ENCODE peak calls at places on chromosomes 12 and 14, in seven cellular contexts. One of them, this sample, is unnamed.

GRCh38 chr12:104478396-104479140 is 21.8 kb downstream of the CHST11 start:
- DNase-seq in H9: no peak
- DNase-seq in H1: no peak
- DNase-seq in mesendoderm: no peak
- DNase-seq in neuronal stem cell: no peak
- DNase-seq in IMR-90: no peak
- DNase-seq in mesenchymal stem cell: peak
- DNase-seq in this sample: no peak

GRCh38 chr14:93715279-93715927 is 72.9 kb downstream of the PRIMA1 start:
- DNase-seq in H1: peak
- DNase-seq in IMR-90: no peak
- DNase-seq in neuronal stem cell: no peak
- DNase-seq in mesenchymal stem cell: no peak
- DNase-seq in H9: no peak
- DNase-seq in mesendoderm: no peak
- DNase-seq in this sample: no peak

GRCh38 chr14:35385042-35385839 is 19.3 kb downstream of the NFKBIA start:
- DNase-seq in mesenchymal stem cell: peak
- DNase-seq in IMR-90: peak
- DNase-seq in mesendoderm: no peak
- DNase-seq in H1: no peak
- DNase-seq in neuronal stem cell: no peak
- DNase-seq in H9: no peak
- DNase-seq in this sample: no peak

GRCh38 chr12:53624956-53625355 is 1.2 kb downstream of the ATF7 start:
- DNase-seq in neuronal stem cell: no peak
- DNase-seq in H1: no peak
- DNase-seq in H9: no peak
- DNase-seq in mesendoderm: no peak
- DNase-seq in mesenchymal stem cell: peak
- DNase-seq in IMR-90: no peak
- DNase-seq in this sample: no peak

GRCh38 chr12:2959508-2960431 is 573 bp downstream of the TEAD4 start:
- DNase-seq in H9: peak
- DNase-seq in H1: peak
- DNase-seq in mesenchymal stem cell: peak
- DNase-seq in mesendoderm: peak
- DNase-seq in neuronal stem cell: peak
- DNase-seq in IMR-90: peak
- DNase-seq in this sample: no peak

GRCh38 chr12:89949457-89950195 is 241.0 kb upstream of the ATP2B1 start:
- DNase-seq in mesenchymal stem cell: peak
- DNase-seq in H9: no peak
- DNase-seq in IMR-90: peak
- DNase-seq in H1: no peak
- DNase-seq in neuronal stem cell: no peak
- DNase-seq in mesendoderm: peak
- DNase-seq in this sample: peak

GRCh38 chr14:74141703-74142102 is 56.9 kb downstream of the LIN52 start:
- DNase-seq in neuronal stem cell: no peak
- DNase-seq in mesendoderm: no peak
- DNase-seq in H9: no peak
- DNase-seq in H1: no peak
- DNase-seq in IMR-90: no peak
- DNase-seq in mesenchymal stem cell: peak
- DNase-seq in this sample: no peak

GRCh38 chr12:17975763-17976162 is 114.2 kb downstream of the RERGL start:
- DNase-seq in neuronal stem cell: no peak
- DNase-seq in H9: no peak
- DNase-seq in mesenchymal stem cell: no peak
- DNase-seq in mesendoderm: no peak
- DNase-seq in IMR-90: no peak
- DNase-seq in H1: no peak
- DNase-seq in this sample: no peak

GRCh38 chr12:131327521-131328488 is 374.1 kb downstream of the ADGRD1 start:
- DNase-seq in neuronal stem cell: no peak
- DNase-seq in H9: peak
- DNase-seq in IMR-90: no peak
- DNase-seq in mesenchymal stem cell: no peak
- DNase-seq in mesendoderm: peak
- DNase-seq in H1: peak
- DNase-seq in this sample: no peak

GRCh38 chr12:96314723-96315122 is 85.5 kb downstream of the CDK17 start:
- DNase-seq in IMR-90: peak
- DNase-seq in mesendoderm: no peak
- DNase-seq in neuronal stem cell: no peak
- DNase-seq in H9: no peak
- DNase-seq in H1: no peak
- DNase-seq in mesenchymal stem cell: no peak
- DNase-seq in this sample: no peak

GRCh38 chr12:5614206-5614605 is 182.3 kb downstream of the NTF3 start:
- DNase-seq in H1: no peak
- DNase-seq in mesenchymal stem cell: no peak
- DNase-seq in IMR-90: peak
- DNase-seq in neuronal stem cell: no peak
- DNase-seq in H9: no peak
- DNase-seq in mesendoderm: no peak
- DNase-seq in this sample: no peak

GRCh38 chr12:56718636-56719035 is 6.5 kb downstream of the NACA start:
- DNase-seq in mesendoderm: no peak
- DNase-seq in H1: no peak
- DNase-seq in neuronal stem cell: no peak
- DNase-seq in H9: no peak
- DNase-seq in mesenchymal stem cell: no peak
- DNase-seq in IMR-90: no peak
- DNase-seq in this sample: no peak

GRCh38 chr14:74793506-74794155 is 30.5 kb downstream of the YLPM1 start:
- DNase-seq in mesendoderm: peak
- DNase-seq in H1: no peak
- DNase-seq in mesenchymal stem cell: peak
- DNase-seq in IMR-90: no peak
- DNase-seq in H9: no peak
- DNase-seq in neuronal stem cell: no peak
- DNase-seq in this sample: no peak

DNA sequence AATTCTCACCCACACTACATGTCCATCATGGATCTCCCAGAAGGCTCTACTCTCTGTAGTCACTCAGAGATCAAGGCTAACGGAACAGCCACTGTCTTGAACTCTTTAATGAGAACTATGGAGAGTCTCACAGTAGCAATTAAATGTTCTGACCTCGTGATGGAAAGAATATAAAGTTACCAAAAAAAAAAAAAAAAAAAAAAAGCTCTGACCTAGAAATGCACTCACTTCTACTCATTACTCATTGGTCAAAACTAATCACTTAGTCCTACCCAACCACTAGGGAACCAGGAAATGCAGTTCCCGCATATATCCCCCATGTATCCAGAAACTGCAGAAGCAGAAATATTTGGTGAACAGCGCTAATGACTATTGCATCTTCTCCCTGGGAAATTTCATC is 29.4 kb upstream of the C12orf76 start:
- DNase-seq in H1: no peak
- DNase-seq in mesenchymal stem cell: no peak
- DNase-seq in mesendoderm: no peak
- DNase-seq in IMR-90: no peak
- DNase-seq in H9: no peak
- DNase-seq in neuronal stem cell: no peak
- DNase-seq in this sample: no peak
- H3K23ac ChIP-seq in H1: no peak
- H3K23ac ChIP-seq in mesenchymal stem cell: no peak
- H3K23ac ChIP-seq in mesendoderm: no peak
- H3K23ac ChIP-seq in IMR-90: no peak
- H3K23ac ChIP-seq in H9: no peak
- H3K23ac ChIP-seq in neuronal stem cell: no peak
- H3K23ac ChIP-seq in this sample: no peak

DNA sequence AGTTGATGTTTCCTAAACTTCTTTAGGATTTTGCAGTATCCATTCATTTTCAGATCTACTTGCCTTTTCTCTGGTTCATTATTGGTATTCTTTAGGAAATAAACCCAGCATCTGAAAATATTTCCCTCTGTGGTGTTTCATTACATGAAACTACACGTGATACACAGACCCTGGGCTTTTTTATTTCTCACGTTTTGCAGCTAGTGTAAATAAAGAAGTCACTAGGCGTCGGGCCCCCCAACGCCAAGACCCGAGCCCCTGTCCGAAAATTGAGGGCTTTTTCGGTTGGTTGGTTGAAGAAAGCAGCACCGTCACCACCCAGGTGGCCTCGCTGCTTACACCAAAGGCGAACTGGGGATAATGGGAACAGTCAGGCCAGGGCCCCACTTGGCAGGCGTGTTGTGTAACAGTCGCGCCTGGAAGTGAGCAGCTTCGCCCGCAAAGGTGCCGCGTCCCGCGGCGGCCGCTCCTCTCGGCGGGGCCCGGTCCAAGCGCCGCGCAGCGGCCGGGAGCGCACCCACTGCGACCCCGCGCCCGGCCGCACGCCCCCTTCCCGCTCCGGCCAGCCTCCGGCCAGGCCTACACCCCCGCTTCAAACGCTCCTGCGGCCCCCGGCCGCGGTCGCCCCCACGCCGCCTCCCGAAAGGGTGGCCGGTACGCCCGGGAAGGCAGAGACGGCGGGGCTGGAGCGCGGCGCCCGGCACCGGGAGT is 1.2 kb downstream of the DUSP16 start:
- DNase-seq in neuronal stem cell: peak
- DNase-seq in IMR-90: peak
- DNase-seq in H1: peak
- DNase-seq in H9: peak
- DNase-seq in mesendoderm: peak
- DNase-seq in mesenchymal stem cell: peak
- DNase-seq in this sample: peak
- H3K4me2 ChIP-seq in neuronal stem cell: peak
- H3K4me2 ChIP-seq in IMR-90: peak
- H3K4me2 ChIP-seq in H1: peak
- H3K4me2 ChIP-seq in H9: peak
- H3K4me2 ChIP-seq in mesendoderm: peak
- H3K4me2 ChIP-seq in mesenchymal stem cell: peak
- H3K4me2 ChIP-seq in this sample: peak

DNA sequence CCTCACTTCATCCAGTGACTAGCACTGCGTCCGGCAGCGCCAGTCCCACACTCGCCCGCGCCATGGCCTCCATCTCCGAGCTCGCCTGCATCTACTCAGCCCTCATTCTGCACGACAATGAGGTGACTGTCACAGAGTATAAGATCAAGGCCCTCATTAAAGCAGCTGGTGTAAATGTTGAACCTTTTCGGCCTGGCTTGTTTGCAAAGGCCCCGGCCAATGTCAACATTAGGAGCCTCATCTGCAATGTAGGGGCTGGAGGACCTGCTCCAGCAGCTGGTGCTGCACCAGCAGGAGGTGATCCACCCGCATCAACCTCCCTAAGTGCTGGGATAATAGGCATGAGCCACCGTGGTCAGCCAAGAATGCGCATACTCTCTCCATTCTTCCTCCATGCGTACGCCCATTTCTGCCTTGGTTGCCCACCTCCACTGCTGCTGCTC is 59.9 kb downstream of the IRF2BPL start:
- DNase-seq in H9: peak
- DNase-seq in neuronal stem cell: no peak
- DNase-seq in H1: no peak
- DNase-seq in mesenchymal stem cell: no peak
- DNase-seq in mesendoderm: peak
- DNase-seq in IMR-90: no peak
- DNase-seq in this sample: peak
- H4K8ac ChIP-seq in H9: no peak
- H4K8ac ChIP-seq in neuronal stem cell: peak
- H4K8ac ChIP-seq in H1: peak
- H4K8ac ChIP-seq in mesenchymal stem cell: peak
- H4K8ac ChIP-seq in mesendoderm: no peak
- H4K8ac ChIP-seq in IMR-90: no peak
- H4K8ac ChIP-seq in this sample: no peak

GRCh38 chr14:38431156-38431555 is 175.3 kb upstream of the CLEC14A start:
- DNase-seq in mesenchymal stem cell: no peak
- DNase-seq in mesendoderm: no peak
- DNase-seq in H9: no peak
- DNase-seq in IMR-90: no peak
- DNase-seq in neuronal stem cell: no peak
- DNase-seq in H1: no peak
- DNase-seq in this sample: no peak
- H3K23ac ChIP-seq in mesenchymal stem cell: no peak
- H3K23ac ChIP-seq in mesendoderm: no peak
- H3K23ac ChIP-seq in H9: no peak
- H3K23ac ChIP-seq in IMR-90: no peak
- H3K23ac ChIP-seq in neuronal stem cell: no peak
- H3K23ac ChIP-seq in H1: no peak
- H3K23ac ChIP-seq in this sample: no peak

GRCh38 chr12:1552171-1552570 is 42.2 kb downstream of the FBXL14 start:
- DNase-seq in mesendoderm: no peak
- DNase-seq in IMR-90: no peak
- DNase-seq in H9: no peak
- DNase-seq in neuronal stem cell: no peak
- DNase-seq in H1: no peak
- DNase-seq in mesenchymal stem cell: no peak
- DNase-seq in this sample: peak
- H3K4me2 ChIP-seq in mesendoderm: no peak
- H3K4me2 ChIP-seq in IMR-90: peak
- H3K4me2 ChIP-seq in H9: no peak
- H3K4me2 ChIP-seq in neuronal stem cell: no peak
- H3K4me2 ChIP-seq in H1: no peak
- H3K4me2 ChIP-seq in mesenchymal stem cell: no peak
- H3K4me2 ChIP-seq in this sample: no peak

DNA sequence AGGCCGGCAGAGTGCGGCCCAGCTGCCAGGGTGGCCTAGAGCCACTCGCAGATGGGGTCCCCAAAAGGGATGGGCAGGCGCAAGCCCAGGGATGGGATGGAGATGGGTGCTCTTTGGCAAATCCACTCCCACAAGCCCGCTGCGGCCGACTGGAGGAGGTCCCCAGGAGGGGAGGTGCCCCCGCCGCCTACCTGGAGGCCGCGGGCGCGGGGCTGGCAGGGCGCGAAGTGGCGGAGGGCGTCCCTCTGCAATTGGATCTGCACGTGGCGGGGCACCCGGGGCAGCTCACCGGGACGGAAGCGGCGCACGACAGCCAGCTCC is 730 bp downstream of the PPP1R3E start:
- DNase-seq in mesendoderm: no peak
- DNase-seq in H9: no peak
- DNase-seq in neuronal stem cell: no peak
- DNase-seq in IMR-90: no peak
- DNase-seq in mesenchymal stem cell: no peak
- DNase-seq in H1: no peak
- DNase-seq in this sample: no peak
- H4K8ac ChIP-seq in mesendoderm: no peak
- H4K8ac ChIP-seq in H9: no peak
- H4K8ac ChIP-seq in neuronal stem cell: no peak
- H4K8ac ChIP-seq in IMR-90: peak
- H4K8ac ChIP-seq in mesenchymal stem cell: peak
- H4K8ac ChIP-seq in H1: peak
- H4K8ac ChIP-seq in this sample: peak

This sample was measured in trophoblast cell.